ENCODE peak calls at places on chromosomes 13 and 19, in seven cellular contexts. R is PC-3, U is fibroblast of lung, N is astrocyte, Y is endothelial cell of umbilical vein, I is mammary epithelial cell, K is keratinocyte. O is an unnamed sample.

GRCh38 chr13:49893591-49893990 is 42.5 kb downstream of the SPRYD7 start:
- DNase-seq in U (no peak), N (no peak), I (no peak), R (no peak), Y (no peak), K (no peak), O (no peak)

GRCh38 chr19:6590458-6591319 is at the start of gene CD70:
- DNase-seq in N (no peak), I (peak; percentile 66), K (no peak), R (no peak), U (no peak), Y (no peak), O (peak; percentile 38)

GRCh38 chr13:106561551-106562170 is 6.3 kb downstream of the ARGLU1 start:
- DNase-seq in N (peak; percentile 59), K (no peak), I (peak; percentile 35), Y (peak; percentile 45), U (no peak), R (no peak), O (no peak)

GRCh38 chr19:18059297-18059696 is 27.4 kb downstream of the IL12RB1 start:
- DNase-seq in Y (no peak), I (no peak), N (no peak), U (no peak), R (no peak), K (no peak), O (no peak)

GRCh38 chr19:16373539-16373938 is 48.9 kb downstream of the KLF2 start:
- DNase-seq in Y (peak; percentile 34), R (no peak), N (peak; percentile 33), K (no peak), I (no peak), U (peak; percentile 94), O (peak; percentile 47)

GRCh38 chr19:16013181-16013850 is 63.0 kb upstream of the TPM4 start:
- DNase-seq in I (no peak), U (no peak), N (no peak), K (no peak), Y (no peak), R (no peak), O (no peak)

GRCh38 chr13:34432234-34432633 is 509.8 kb upstream of the NBEA start:
- DNase-seq in N (no peak), K (no peak), U (no peak), Y (no peak), I (no peak), R (no peak), O (no peak)

GRCh38 chr13:46846736-46847135 is 49.8 kb upstream of the ESD start:
- DNase-seq in N (no peak), R (no peak), I (no peak), U (no peak), Y (no peak), K (no peak), O (peak; percentile 2)

GRCh38 chr19:41409288-41409687 is 11.7 kb downstream of the BCKDHA start:
- DNase-seq in U (peak; percentile 12), N (peak; percentile 48), Y (peak; percentile 15), I (peak; percentile 58), R (peak; percentile 83), K (no peak), O (peak; percentile 32)

GRCh38 chr19:49565261-49565660 is 15.1 kb downstream of the NOSIP start:
- DNase-seq in R (no peak), Y (no peak), I (no peak), N (no peak), U (peak; percentile 49), K (no peak), O (no peak)

GRCh38 chr19:56838680-56838929 is 1.9 kb downstream of the PEG3 start:
- DNase-seq in K (no peak), R (no peak), Y (no peak), N (no peak), U (no peak), I (no peak), O (no peak)

GRCh38 chr19:29002336-29002735 is 210.6 kb downstream of the UQCRFS1 start:
- DNase-seq in U (no peak), K (no peak), Y (no peak), R (no peak), N (no peak), I (no peak), O (no peak)

GRCh38 chr13:23506821-23507210 is 63.4 kb upstream of the TNFRSF19 start:
- DNase-seq in Y (no peak), K (no peak), R (peak; percentile 17), U (peak; percentile 88), I (no peak), N (peak; percentile 99), O (peak; percentile 81)

GRCh38 chr19:3798137-3798536 is 12.0 kb upstream of the MATK start:
- DNase-seq in Y (no peak), N (no peak), U (no peak), R (no peak), I (no peak), K (no peak), O (no peak)

DNA sequence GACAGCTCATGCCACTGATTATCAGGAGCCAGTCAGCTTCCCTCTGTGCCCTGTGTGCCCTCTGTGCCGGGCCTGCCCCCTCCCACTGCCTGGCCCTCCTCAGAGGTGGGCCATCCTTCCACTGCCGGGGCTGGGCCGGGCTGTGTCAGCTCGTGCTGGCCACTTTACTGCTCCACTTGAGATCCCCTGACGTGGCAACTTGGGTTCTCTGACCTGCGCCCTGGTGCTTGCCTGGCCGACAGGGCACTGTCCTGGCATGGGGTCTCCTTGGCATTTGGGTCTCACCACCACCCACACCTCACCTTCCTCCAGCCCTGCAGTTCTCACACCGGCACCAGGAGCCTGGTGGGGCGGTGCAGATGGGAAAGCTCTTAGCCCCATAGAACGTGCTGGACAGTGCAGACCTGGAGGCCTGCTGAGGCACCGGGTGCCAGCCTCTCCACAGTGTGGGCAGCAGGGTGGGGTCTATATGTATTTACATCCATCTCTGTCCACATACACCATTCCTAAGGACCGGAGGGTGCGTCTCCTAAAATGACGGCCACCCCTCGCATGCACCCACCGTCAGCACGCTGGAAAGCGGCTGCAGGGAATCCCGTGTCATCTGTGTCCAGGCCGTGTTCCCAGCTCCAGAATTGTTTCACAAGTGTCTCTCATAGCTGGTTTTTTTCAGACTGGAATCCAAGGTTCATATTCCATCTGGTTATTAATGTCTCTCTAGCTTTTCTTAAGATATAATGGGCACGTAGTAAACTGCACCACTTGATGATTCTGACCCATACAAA is 11.8 kb downstream of the DAZAP1 start:
- DNase-seq in U (no peak), Y (no peak), I (no peak), K (no peak), R (no peak), N (no peak), O (no peak)
- H3K27ac ChIP-seq in U (no peak overlapping the region), Y (no peak overlapping the region), I (no peak overlapping the region), K (no peak overlapping the region), R (no peak overlapping the region), N (no peak overlapping the region), O (no peak overlapping the region)

DNA sequence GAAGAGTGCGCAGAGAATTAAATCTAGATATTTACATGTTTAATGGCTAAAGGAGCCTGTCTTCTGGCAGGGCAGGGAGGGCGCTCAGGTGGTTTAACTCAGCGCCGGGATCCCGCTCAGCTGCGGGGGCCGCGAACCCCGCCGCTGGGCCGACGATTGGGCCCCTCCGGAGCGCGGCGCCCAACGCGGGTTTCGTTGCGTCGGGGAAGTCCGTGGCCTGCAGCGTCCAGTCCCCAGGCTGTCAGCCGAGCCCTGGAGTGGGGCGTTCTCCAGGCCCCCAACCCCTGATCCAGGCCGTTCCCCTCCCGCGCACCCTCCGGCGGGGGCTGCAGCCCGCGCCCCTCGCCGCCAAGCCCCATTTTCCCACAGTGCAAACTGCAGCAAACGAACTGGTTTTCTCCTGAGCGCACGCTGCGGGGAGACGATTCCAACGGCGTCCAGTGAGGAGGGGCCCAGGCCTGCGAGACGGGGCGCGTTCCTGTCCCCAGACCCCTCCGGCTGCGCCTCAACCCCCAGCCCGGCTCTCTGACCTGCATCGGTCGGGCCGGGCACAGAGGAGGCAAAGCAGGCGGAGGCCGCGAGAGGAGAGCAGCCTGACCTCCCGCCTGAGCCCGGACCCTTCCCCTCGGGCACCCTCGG is 4.5 kb upstream of the ONECUT3 start:
- DNase-seq in I (no peak), K (no peak), N (no peak), R (no peak), Y (no peak), U (no peak), O (no peak)
- TF ChIP-seq EZH2 in I (no peak), K (peak; percentile 56), N (peak; percentile 92), R (no peak), Y (peak; percentile 94), U (no peak), O (no peak)

GRCh38 chr13:108960006-108960405 is 330.6 kb downstream of the MYO16 start:
- DNase-seq in R (no peak), N (no peak), U (no peak), I (no peak), K (no peak), Y (no peak), O (no peak)

GRCh38 chr13:108957369-108958012 is 328.1 kb downstream of the MYO16 start:
- DNase-seq in N (peak; percentile 83), Y (peak; percentile 68), I (peak; percentile 91), R (peak; percentile 80), K (peak; percentile 61), U (peak; percentile 77), O (peak; percentile 83)

GRCh38 chr13:108958013-108958376 is 328.6 kb downstream of the MYO16 start:
- DNase-seq in U (no peak), Y (no peak), I (no peak), R (no peak), N (no peak), K (no peak), O (no peak)

GRCh38 chr13:108961542-108962125 is 332.2 kb downstream of the MYO16 start:
- DNase-seq in R (peak; percentile 67), U (peak; percentile 74), I (peak; percentile 50), K (peak; percentile 19), Y (peak; percentile 60), N (peak; percentile 18), O (peak; percentile 67)

DNA sequence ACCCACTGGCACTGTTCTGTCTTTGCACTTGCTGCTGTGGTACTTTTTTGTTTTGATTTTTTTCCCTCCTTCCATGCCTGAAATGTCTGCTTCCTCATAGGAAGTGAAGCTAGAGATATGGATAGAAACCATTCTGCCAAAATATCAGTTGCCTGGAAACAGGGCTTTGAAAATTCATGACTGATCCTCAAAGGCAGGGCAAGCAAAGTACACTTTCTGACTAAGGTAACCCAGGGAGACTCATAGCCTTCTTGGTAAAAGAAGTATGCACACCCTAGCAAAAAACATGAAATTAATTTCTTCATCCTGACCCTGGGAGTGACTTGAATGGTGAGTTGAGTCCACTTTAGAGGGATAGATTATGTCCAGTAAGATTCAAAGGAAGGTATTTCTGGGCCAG is 329.8 kb downstream of the MYO16 start:
- DNase-seq in K (no peak), U (no peak), R (no peak), I (peak; percentile 64), N (peak; percentile 29), Y (peak; percentile 77), O (peak; percentile 49)
- H3K27ac ChIP-seq in K (peak overlapping the region; percentile 33), U (no peak overlapping the region), R (no peak overlapping the region), I (peak overlapping the region; percentile 38), N (no peak overlapping the region), Y (no peak overlapping the region), O (no peak overlapping the region)

DNA sequence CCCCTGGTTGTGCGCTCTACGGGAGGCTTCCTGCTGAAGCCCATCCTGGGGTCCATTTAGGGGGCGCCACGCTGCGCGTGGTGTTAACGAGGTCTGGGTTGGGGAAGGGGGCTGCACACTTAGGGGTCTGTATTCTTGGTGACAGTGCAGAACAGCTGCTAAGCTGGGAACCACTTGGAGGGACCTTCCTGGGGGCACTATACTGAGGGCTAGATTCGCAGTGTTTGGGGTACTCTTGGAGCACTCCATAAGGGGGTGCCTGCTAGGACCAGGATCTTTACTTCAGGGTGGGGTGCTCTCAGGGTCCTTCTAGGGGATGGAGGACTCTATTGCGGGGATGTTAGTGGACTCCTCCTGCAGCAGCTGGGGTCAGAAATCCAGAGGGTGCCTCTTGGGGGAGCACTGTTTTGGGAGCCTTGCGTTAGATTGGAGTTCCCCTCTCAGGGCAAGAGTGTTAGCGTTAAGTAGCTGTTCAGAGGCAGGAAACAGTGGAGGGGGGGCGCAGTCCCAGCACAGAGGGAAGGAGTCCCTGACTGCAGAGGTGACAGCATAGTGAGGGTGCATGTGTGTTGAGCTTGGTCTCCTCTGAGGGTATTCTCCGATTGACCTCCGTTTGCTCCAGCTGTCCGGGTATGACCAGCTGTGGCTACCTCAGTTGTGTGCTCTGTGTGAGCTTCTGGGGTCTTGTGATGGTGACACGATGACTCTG is 1.1 kb downstream of the PDE4A start:
- DNase-seq in Y (no peak), U (no peak), K (no peak), I (no peak), R (no peak), N (no peak), O (no peak)
- TF ChIP-seq EZH2 in Y (no peak), U (peak; percentile 14), K (peak; percentile 46), I (no peak), R (no peak), N (no peak), O (no peak)

O was measured in GM23248.